ENCODE peak calls at places on chromosomes 7 and 10, in four cellular contexts. One of them, this sample, is unnamed.

GRCh38 chr10:29535012-29535777 is 99.6 kb downstream of the SVIL start:
- DNase-seq in PC-9: peak; percentile 69
- DNase-seq in OCI-LY7: no peak
- DNase-seq in IMR-90: peak; percentile 88
- DNase-seq in this sample: no peak

GRCh38 chr7:73353243-73353642 is 25.3 kb downstream of the FKBP6 start:
- DNase-seq in OCI-LY7: no peak
- DNase-seq in IMR-90: no peak
- DNase-seq in PC-9: no peak
- DNase-seq in this sample: no peak

GRCh38 chr10:3408603-3409365 is 236.2 kb upstream of the PITRM1 start:
- DNase-seq in IMR-90: no peak
- DNase-seq in PC-9: no peak
- DNase-seq in OCI-LY7: no peak
- DNase-seq in this sample: no peak

GRCh38 chr7:108136191-108136581 is 6.0 kb upstream of the LAMB4 start:
- DNase-seq in OCI-LY7: no peak
- DNase-seq in IMR-90: no peak
- DNase-seq in PC-9: no peak
- DNase-seq in this sample: no peak

GRCh38 chr7:12458520-12459131 is 55.0 kb upstream of the VWDE start:
- DNase-seq in IMR-90: peak; percentile 25
- DNase-seq in PC-9: peak; percentile 17
- DNase-seq in OCI-LY7: peak; percentile 25
- DNase-seq in this sample: peak; percentile 12

GRCh38 chr10:26468691-26469090 is 30.6 kb downstream of the APBB1IP start:
- DNase-seq in PC-9: no peak
- DNase-seq in OCI-LY7: peak; percentile 47
- DNase-seq in IMR-90: no peak
- DNase-seq in this sample: peak; percentile 91

GRCh38 chr7:141889323-141889722 is 26.9 kb upstream of the OR9A4 start:
- DNase-seq in PC-9: no peak
- DNase-seq in OCI-LY7: no peak
- DNase-seq in IMR-90: no peak
- DNase-seq in this sample: no peak

GRCh38 chr10:30770816-30771215 is 141.3 kb upstream of the LYZL2 start:
- DNase-seq in OCI-LY7: no peak
- DNase-seq in PC-9: no peak
- DNase-seq in IMR-90: no peak
- DNase-seq in this sample: no peak

GRCh38 chr7:18700147-18700546 is 204.6 kb downstream of the HDAC9 start:
- DNase-seq in PC-9: no peak
- DNase-seq in IMR-90: no peak
- DNase-seq in OCI-LY7: peak; percentile 40
- DNase-seq in this sample: peak; percentile 9

GRCh38 chr7:147081117-147081516 is 964.5 kb downstream of the CNTNAP2 start:
- DNase-seq in IMR-90: no peak
- DNase-seq in OCI-LY7: no peak
- DNase-seq in PC-9: no peak
- DNase-seq in this sample: no peak

GRCh38 chr7:158646766-158647474 is 57.7 kb downstream of the NCAPG2 start:
- DNase-seq in OCI-LY7: peak; percentile 29
- DNase-seq in PC-9: no peak
- DNase-seq in IMR-90: no peak
- DNase-seq in this sample: peak; percentile 29

GRCh38 chr7:101746311-101746710 is 71.1 kb upstream of the CUX1 start:
- DNase-seq in PC-9: no peak
- DNase-seq in IMR-90: no peak
- DNase-seq in OCI-LY7: peak; percentile 68
- DNase-seq in this sample: no peak

GRCh38 chr10:24680647-24681475 is 42.8 kb downstream of the ARHGAP21 start:
- DNase-seq in IMR-90: peak; percentile 49
- DNase-seq in PC-9: no peak
- DNase-seq in OCI-LY7: no peak
- DNase-seq in this sample: no peak

GRCh38 chr7:122746948-122747347 is 44.2 kb upstream of the RNF148 start:
- DNase-seq in IMR-90: no peak
- DNase-seq in OCI-LY7: no peak
- DNase-seq in PC-9: no peak
- DNase-seq in this sample: no peak

GRCh38 chr7:41574377-41574776 is 128.5 kb downstream of the INHBA start:
- DNase-seq in PC-9: no peak
- DNase-seq in OCI-LY7: no peak
- DNase-seq in IMR-90: peak; percentile 83
- DNase-seq in this sample: no peak
- H3K4me3 ChIP-seq in PC-9: no peak overlapping the region
- H3K4me3 ChIP-seq in OCI-LY7: no peak overlapping the region
- H3K4me3 ChIP-seq in IMR-90: no peak overlapping the region
- H3K4me3 ChIP-seq in this sample: no peak overlapping the region

DNA sequence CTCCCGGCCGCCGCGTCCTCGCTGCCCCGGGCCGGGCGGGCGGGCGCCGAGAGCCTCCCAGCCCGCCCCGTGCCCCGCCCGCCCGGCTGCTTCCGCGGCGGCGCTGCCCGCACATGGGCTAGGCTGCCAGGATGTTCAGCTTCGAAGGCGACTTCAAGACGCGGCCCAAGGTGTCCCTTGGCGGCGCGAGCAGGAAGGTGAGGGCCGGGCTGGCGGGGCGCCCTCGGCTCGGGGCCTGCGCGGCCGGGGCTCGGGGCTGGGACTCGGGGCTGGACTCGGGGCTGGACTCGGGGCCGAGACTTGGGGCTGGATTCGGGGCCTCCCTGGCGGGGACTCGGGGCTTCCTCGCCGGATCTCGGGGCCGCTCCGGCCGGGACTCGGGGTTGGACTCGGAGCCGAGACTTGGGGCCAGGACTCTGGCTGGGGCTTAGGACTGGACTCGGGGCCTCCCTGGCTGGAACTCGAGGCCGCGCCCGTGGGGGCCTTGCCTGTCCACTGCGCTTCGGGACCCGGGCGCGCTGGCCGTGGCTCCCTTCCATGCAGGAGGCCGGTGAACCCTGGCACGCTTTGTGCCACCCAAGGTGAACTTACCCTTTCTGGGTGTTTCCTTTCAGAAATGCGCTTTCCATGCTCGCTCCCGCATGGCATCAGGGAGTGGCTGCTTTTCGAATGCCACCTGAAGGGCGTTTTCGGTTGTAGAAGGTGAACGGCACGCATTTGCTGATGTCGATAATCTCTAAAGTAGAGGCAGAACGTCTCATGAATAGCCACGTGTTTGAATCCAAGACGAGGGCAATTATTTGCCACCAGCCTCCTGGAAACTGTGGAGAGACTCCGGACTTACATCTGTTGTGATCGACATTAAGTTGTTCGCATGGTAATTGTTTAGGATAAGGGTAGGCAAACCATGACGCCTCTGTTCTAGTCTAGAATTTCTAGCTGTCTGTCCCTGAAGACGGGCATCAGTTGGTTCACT is 704 bp downstream of the UBE3C start:
- DNase-seq in PC-9: no peak
- DNase-seq in OCI-LY7: peak; percentile 77
- DNase-seq in IMR-90: peak; percentile 38
- DNase-seq in this sample: no peak
- H3K4me3 ChIP-seq in PC-9: peak overlapping the region; percentile 76
- H3K4me3 ChIP-seq in OCI-LY7: peak overlapping the region; percentile 99
- H3K4me3 ChIP-seq in IMR-90: peak overlapping the region; percentile 59
- H3K4me3 ChIP-seq in this sample: peak overlapping the region; percentile 89

GRCh38 chr7:23020742-23021401 is 6.9 kb upstream of the HYCC1 start:
- DNase-seq in IMR-90: peak; percentile 88
- DNase-seq in OCI-LY7: no peak
- DNase-seq in PC-9: peak; percentile 34
- DNase-seq in this sample: no peak
- H3K4me3 ChIP-seq in IMR-90: no peak overlapping the region
- H3K4me3 ChIP-seq in OCI-LY7: no peak overlapping the region
- H3K4me3 ChIP-seq in PC-9: no peak overlapping the region
- H3K4me3 ChIP-seq in this sample: no peak overlapping the region

GRCh38 chr7:55021053-55021452 is 2.2 kb downstream of the EGFR start:
- DNase-seq in OCI-LY7: no peak
- DNase-seq in PC-9: peak; percentile 49
- DNase-seq in IMR-90: no peak
- DNase-seq in this sample: no peak

GRCh38 chr7:55021951-55022617 is 3.3 kb downstream of the EGFR start:
- DNase-seq in IMR-90: no peak
- DNase-seq in PC-9: peak; percentile 71
- DNase-seq in OCI-LY7: no peak
- DNase-seq in this sample: no peak

GRCh38 chr7:55020481-55020871 is 1.7 kb downstream of the EGFR start:
- DNase-seq in PC-9: peak; percentile 78
- DNase-seq in IMR-90: peak; percentile 60
- DNase-seq in OCI-LY7: no peak
- DNase-seq in this sample: no peak

GRCh38 chr7:55024776-55025175 is 6.0 kb downstream of the EGFR start:
- DNase-seq in IMR-90: peak; percentile 65
- DNase-seq in PC-9: no peak
- DNase-seq in OCI-LY7: no peak
- DNase-seq in this sample: no peak

DNA sequence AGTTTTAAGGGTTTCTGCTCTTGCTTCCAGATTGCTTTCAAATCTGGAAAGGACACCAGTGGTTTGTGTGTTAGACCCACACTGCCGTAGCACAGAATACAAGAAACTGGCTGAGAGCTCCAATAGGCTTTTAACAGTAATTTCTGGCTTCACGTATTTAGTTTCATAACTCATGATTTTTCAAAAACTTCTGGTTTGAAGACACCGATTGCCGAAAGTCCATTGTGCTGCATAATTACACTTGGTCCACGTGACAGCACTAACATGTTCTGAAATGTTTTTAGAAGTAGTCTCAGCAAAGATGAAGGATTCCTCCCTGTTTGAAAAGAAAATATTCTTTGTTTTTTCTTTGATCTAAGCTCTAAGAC is 3.8 kb downstream of the EGFR start:
- DNase-seq in PC-9: no peak
- DNase-seq in OCI-LY7: no peak
- DNase-seq in IMR-90: no peak
- DNase-seq in this sample: no peak
- H3K4me3 ChIP-seq in PC-9: peak overlapping the region; percentile 79
- H3K4me3 ChIP-seq in OCI-LY7: no peak overlapping the region
- H3K4me3 ChIP-seq in IMR-90: no peak overlapping the region
- H3K4me3 ChIP-seq in this sample: no peak overlapping the region

DNA sequence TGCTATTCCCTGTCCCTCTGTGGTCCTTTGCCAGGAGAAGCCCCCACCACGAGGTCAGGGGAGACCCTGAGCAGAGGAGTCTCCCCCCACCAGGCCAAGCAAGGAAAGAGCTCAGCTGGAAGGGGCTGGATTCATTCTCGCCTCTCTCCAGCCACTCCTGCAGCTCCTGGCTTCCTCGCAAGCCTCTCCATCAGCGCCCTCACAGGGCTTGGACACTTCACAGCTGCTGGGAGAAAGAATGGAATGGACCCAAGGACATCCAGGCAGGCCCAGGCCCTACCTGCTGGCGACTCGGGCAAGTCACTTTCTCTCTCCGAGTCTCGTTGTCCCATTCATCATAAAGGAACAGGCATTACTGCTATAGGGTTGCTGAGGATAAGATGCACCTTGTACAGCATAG is 22.6 kb downstream of the IMPDH1 start:
- DNase-seq in PC-9: no peak
- DNase-seq in IMR-90: no peak
- DNase-seq in OCI-LY7: no peak
- DNase-seq in this sample: no peak
- H3K4me3 ChIP-seq in PC-9: no peak overlapping the region
- H3K4me3 ChIP-seq in IMR-90: no peak overlapping the region
- H3K4me3 ChIP-seq in OCI-LY7: no peak overlapping the region
- H3K4me3 ChIP-seq in this sample: no peak overlapping the region

GRCh38 chr7:123995617-123996326 is 37.1 kb downstream of the TMEM229A start:
- DNase-seq in IMR-90: no peak
- DNase-seq in OCI-LY7: no peak
- DNase-seq in PC-9: no peak
- DNase-seq in this sample: no peak

GRCh38 chr7:123998921-123999320 is 33.9 kb downstream of the TMEM229A start:
- DNase-seq in PC-9: no peak
- DNase-seq in OCI-LY7: no peak
- DNase-seq in IMR-90: no peak
- DNase-seq in this sample: no peak

GRCh38 chr7:123994449-123994848 is 38.4 kb downstream of the TMEM229A start:
- DNase-seq in OCI-LY7: no peak
- DNase-seq in IMR-90: no peak
- DNase-seq in PC-9: no peak
- DNase-seq in this sample: no peak

GRCh38 chr7:123996327-123996625 is 36.6 kb downstream of the TMEM229A start:
- DNase-seq in IMR-90: no peak
- DNase-seq in OCI-LY7: no peak
- DNase-seq in PC-9: no peak
- DNase-seq in this sample: no peak

DNA sequence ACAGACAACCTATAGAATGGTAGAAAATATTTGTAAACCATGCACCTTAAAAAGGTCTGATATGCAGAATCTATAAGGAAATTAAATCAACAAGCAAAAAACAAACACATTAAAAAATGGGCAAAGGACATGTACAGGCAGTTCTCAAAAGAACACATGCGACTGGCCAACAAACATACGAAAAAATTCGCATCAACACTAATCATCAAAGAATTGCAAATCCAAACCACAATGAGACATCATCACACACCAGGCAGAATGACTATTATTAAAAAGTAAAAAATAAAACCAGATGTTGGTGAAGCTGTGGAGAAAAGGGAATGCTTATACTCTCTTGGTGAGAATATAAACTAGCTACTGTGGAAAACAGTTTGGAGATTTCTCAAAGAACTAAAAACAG is 33.2 kb downstream of the TMEM229A start:
- DNase-seq in OCI-LY7: no peak
- DNase-seq in PC-9: no peak
- DNase-seq in IMR-90: no peak
- DNase-seq in this sample: no peak
- H3K4me3 ChIP-seq in OCI-LY7: no peak overlapping the region
- H3K4me3 ChIP-seq in PC-9: no peak overlapping the region
- H3K4me3 ChIP-seq in IMR-90: no peak overlapping the region
- H3K4me3 ChIP-seq in this sample: no peak overlapping the region

GRCh38 chr7:16587785-16588184 is 57.8 kb downstream of the ANKMY2 start:
- DNase-seq in OCI-LY7: no peak
- DNase-seq in PC-9: no peak
- DNase-seq in IMR-90: no peak
- DNase-seq in this sample: no peak
- H3K4me3 ChIP-seq in OCI-LY7: no peak overlapping the region
- H3K4me3 ChIP-seq in PC-9: no peak overlapping the region
- H3K4me3 ChIP-seq in IMR-90: no peak overlapping the region
- H3K4me3 ChIP-seq in this sample: no peak overlapping the region

This sample was measured in Jurkat, Clone E6-1.